ENCODE peak calls at places on chromosomes 13 and 19, in four cellular contexts. L is mesothelial cell of epicardium, G is HFF-Myc, F is neural crest cell. Z is an unnamed sample.

GRCh38 chr19:33621811-33622504 is at the start of gene CHST8:
- DNase-seq in L (peak; percentile 75), F (peak; percentile 61), G (no peak), Z (peak; percentile 15)

GRCh38 chr13:71117920-71118319 is 749.1 kb downstream of the DACH1 start:
- DNase-seq in L (no peak), G (no peak), F (no peak), Z (no peak)

GRCh38 chr13:99083976-99084375 is 106.1 kb upstream of the DOCK9 start:
- DNase-seq in G (no peak), L (no peak), F (no peak), Z (no peak)

GRCh38 chr19:40982594-40983101 is 8.4 kb upstream of the CYP2B6 start:
- DNase-seq in G (no peak), F (no peak), L (no peak), Z (peak; percentile 3)

GRCh38 chr13:49643003-49643651 is 14.8 kb downstream of the ARL11 start:
- DNase-seq in F (no peak), L (no peak), G (no peak), Z (no peak)

GRCh38 chr19:37966211-37967072 is 59.4 kb downstream of the SIPA1L3 start:
- DNase-seq in L (no peak), G (peak; percentile 14), F (no peak), Z (peak; percentile 83)

GRCh38 chr19:42831221-42832019 is 48.1 kb downstream of the PSG1 start:
- DNase-seq in F (no peak), G (no peak), L (no peak), Z (peak; percentile 71)

GRCh38 chr13:79287994-79288795 is 117.9 kb downstream of the RBM26 start:
- DNase-seq in G (no peak), F (no peak), L (no peak), Z (no peak)

GRCh38 chr19:3821156-3821555 is 35.0 kb upstream of the MATK start:
- DNase-seq in G (no peak), L (no peak), F (no peak), Z (no peak)

GRCh38 chr19:1616396-1616795 is 11.1 kb upstream of the UQCR11 start:
- DNase-seq in L (no peak), G (no peak), F (no peak), Z (no peak)

GRCh38 chr19:34241513-34242337 is 12.6 kb upstream of the GARRE1 start:
- DNase-seq in G (no peak), L (peak; percentile 57), F (peak; percentile 20), Z (no peak)

GRCh38 chr13:42272115-42272756 is at the start of gene AKAP11:
- DNase-seq in G (no peak), L (peak; percentile 71), F (peak; percentile 38), Z (no peak)

GRCh38 chr13:79459906-79460305 is 21.0 kb upstream of the NDFIP2 start:
- DNase-seq in L (no peak), F (no peak), G (no peak), Z (peak; percentile 86)

GRCh38 chr19:44142014-44142523 is 715 bp downstream of the ZNF234 start:
- DNase-seq in G (no peak), F (no peak), L (no peak), Z (no peak)

GRCh38 chr19:29590278-29590677 is 15.8 kb upstream of the POP4 start:
- DNase-seq in L (no peak), G (no peak), F (no peak), Z (no peak)
- TF ChIP-seq CTCF in L (no peak), G (no peak), F (no peak), Z (no peak)

DNA sequence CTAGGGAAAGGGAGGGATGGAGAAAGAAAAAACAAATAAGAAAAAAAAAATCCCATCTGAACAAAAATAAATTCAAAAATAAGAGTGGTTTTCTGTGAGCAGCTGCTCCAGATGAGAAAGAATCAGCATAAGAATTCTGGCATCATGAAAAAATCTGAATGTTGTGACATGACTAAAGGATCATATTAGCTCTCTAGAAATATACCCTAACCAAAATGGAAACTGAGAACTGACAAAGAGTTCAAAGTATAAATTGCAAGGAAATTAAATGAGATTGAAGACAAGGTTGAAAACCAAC is 579.0 kb downstream of the UQCRFS1 start:
- DNase-seq in G (no peak), F (no peak), L (no peak), Z (no peak)
- TF ChIP-seq CTCF in G (no peak), F (peak; percentile 4), L (no peak), Z (no peak)

GRCh38 chr19:16804176-16804575 is 25.0 kb upstream of the SIN3B start:
- DNase-seq in G (no peak), L (no peak), F (no peak), Z (no peak)

GRCh38 chr19:16797876-16798275 is 31.3 kb upstream of the SIN3B start:
- DNase-seq in F (no peak), G (no peak), L (no peak), Z (no peak)

GRCh38 chr19:16799740-16800139 is 29.5 kb upstream of the SIN3B start:
- DNase-seq in L (no peak), F (no peak), G (no peak), Z (no peak)

GRCh38 chr19:16795731-16796130 is 33.5 kb upstream of the SIN3B start:
- DNase-seq in G (no peak), L (no peak), F (no peak), Z (no peak)

GRCh38 chr19:16801599-16801998 is 27.6 kb upstream of the SIN3B start:
- DNase-seq in F (no peak), G (no peak), L (no peak), Z (peak; percentile 36)
- TF ChIP-seq CTCF in F (no peak), G (no peak), L (no peak), Z (peak; percentile 45)

GRCh38 chr13:46621133-46621532 is 68.2 kb downstream of the LRCH1 start:
- DNase-seq in L (no peak), F (no peak), G (no peak), Z (no peak)
- TF ChIP-seq CTCF in L (no peak), F (no peak), G (no peak), Z (no peak)

GRCh38 chr13:61149333-61149730 is 266.3 kb downstream of the PCDH20 start:
- DNase-seq in F (no peak), L (no peak), G (no peak), Z (no peak)

GRCh38 chr13:61146158-61146557 is 269.5 kb downstream of the PCDH20 start:
- DNase-seq in L (no peak), G (no peak), F (no peak), Z (no peak)

GRCh38 chr13:61146571-61146970 is 269.1 kb downstream of the PCDH20 start:
- DNase-seq in G (no peak), F (no peak), L (no peak), Z (no peak)

GRCh38 chr13:61148691-61149332 is 266.8 kb downstream of the PCDH20 start:
- DNase-seq in F (no peak), L (no peak), G (no peak), Z (no peak)

GRCh38 chr13:61148211-61148610 is 267.4 kb downstream of the PCDH20 start:
- DNase-seq in G (no peak), F (no peak), L (no peak), Z (no peak)
- TF ChIP-seq CTCF in G (no peak), F (no peak), L (no peak), Z (no peak)

Z was measured in foreskin keratinocyte.